ENCODE peak calls at places on chromosomes 11 and 22, in seven cellular contexts. One of them, this sample, is unnamed.

GRCh38 chr11:126526471-126526870 is 171.0 kb downstream of the ST3GAL4 start:
- DNase-seq in cardiac muscle cell: no peak
- DNase-seq in NCI-H1417: no peak
- DNase-seq in germinal center: no peak
- DNase-seq in fibroblast of lung: no peak
- DNase-seq in stimulated activated CD8-positive, alpha-beta memory T cell treated with anti-CD3 and anti-CD28 coated beads, Interleukin-7, amount 100 ng/mL, for 1 hour: no peak
- DNase-seq in activated CD8-positive, alpha-beta T cell treated with anti-CD3 and anti-CD28 coated beads for 36 hours: no peak
- DNase-seq in this sample: no peak

GRCh38 chr11:119509277-119509841 is 86.4 kb upstream of the THY1 start:
- DNase-seq in activated CD8-positive, alpha-beta T cell treated with anti-CD3 and anti-CD28 coated beads for 36 hours: peak
- DNase-seq in fibroblast of lung: peak
- DNase-seq in stimulated activated CD8-positive, alpha-beta memory T cell treated with anti-CD3 and anti-CD28 coated beads, Interleukin-7, amount 100 ng/mL, for 1 hour: no peak
- DNase-seq in NCI-H1417: no peak
- DNase-seq in cardiac muscle cell: peak
- DNase-seq in germinal center: no peak
- DNase-seq in this sample: no peak

GRCh38 chr11:46361283-46362145 is 14.3 kb downstream of the DGKZ start:
- DNase-seq in activated CD8-positive, alpha-beta T cell treated with anti-CD3 and anti-CD28 coated beads for 36 hours: peak
- DNase-seq in germinal center: peak
- DNase-seq in cardiac muscle cell: peak
- DNase-seq in stimulated activated CD8-positive, alpha-beta memory T cell treated with anti-CD3 and anti-CD28 coated beads, Interleukin-7, amount 100 ng/mL, for 1 hour: no peak
- DNase-seq in fibroblast of lung: peak
- DNase-seq in NCI-H1417: peak
- DNase-seq in this sample: no peak

GRCh38 chr22:41146573-41146972 is 54.2 kb downstream of the EP300 start:
- DNase-seq in fibroblast of lung: no peak
- DNase-seq in germinal center: no peak
- DNase-seq in stimulated activated CD8-positive, alpha-beta memory T cell treated with anti-CD3 and anti-CD28 coated beads, Interleukin-7, amount 100 ng/mL, for 1 hour: no peak
- DNase-seq in NCI-H1417: no peak
- DNase-seq in activated CD8-positive, alpha-beta T cell treated with anti-CD3 and anti-CD28 coated beads for 36 hours: no peak
- DNase-seq in cardiac muscle cell: peak
- DNase-seq in this sample: no peak

GRCh38 chr11:44065161-44065571 is 904 bp upstream of the ACCS start:
- DNase-seq in stimulated activated CD8-positive, alpha-beta memory T cell treated with anti-CD3 and anti-CD28 coated beads, Interleukin-7, amount 100 ng/mL, for 1 hour: no peak
- DNase-seq in fibroblast of lung: no peak
- DNase-seq in cardiac muscle cell: no peak
- DNase-seq in activated CD8-positive, alpha-beta T cell treated with anti-CD3 and anti-CD28 coated beads for 36 hours: no peak
- DNase-seq in germinal center: no peak
- DNase-seq in NCI-H1417: peak
- DNase-seq in this sample: no peak

GRCh38 chr11:117199916-117200812 is 994 bp downstream of the TAGLN start:
- DNase-seq in stimulated activated CD8-positive, alpha-beta memory T cell treated with anti-CD3 and anti-CD28 coated beads, Interleukin-7, amount 100 ng/mL, for 1 hour: no peak
- DNase-seq in fibroblast of lung: no peak
- DNase-seq in NCI-H1417: no peak
- DNase-seq in activated CD8-positive, alpha-beta T cell treated with anti-CD3 and anti-CD28 coated beads for 36 hours: no peak
- DNase-seq in cardiac muscle cell: peak
- DNase-seq in germinal center: no peak
- DNase-seq in this sample: no peak

GRCh38 chr11:2213890-2214526 is 42.4 kb upstream of the TH start:
- DNase-seq in cardiac muscle cell: no peak
- DNase-seq in activated CD8-positive, alpha-beta T cell treated with anti-CD3 and anti-CD28 coated beads for 36 hours: no peak
- DNase-seq in fibroblast of lung: no peak
- DNase-seq in stimulated activated CD8-positive, alpha-beta memory T cell treated with anti-CD3 and anti-CD28 coated beads, Interleukin-7, amount 100 ng/mL, for 1 hour: no peak
- DNase-seq in NCI-H1417: no peak
- DNase-seq in germinal center: no peak
- DNase-seq in this sample: no peak

GRCh38 chr22:17172172-17172833 is 13.2 kb upstream of the HDHD5 start:
- DNase-seq in germinal center: no peak
- DNase-seq in activated CD8-positive, alpha-beta T cell treated with anti-CD3 and anti-CD28 coated beads for 36 hours: peak
- DNase-seq in NCI-H1417: no peak
- DNase-seq in fibroblast of lung: no peak
- DNase-seq in cardiac muscle cell: no peak
- DNase-seq in stimulated activated CD8-positive, alpha-beta memory T cell treated with anti-CD3 and anti-CD28 coated beads, Interleukin-7, amount 100 ng/mL, for 1 hour: no peak
- DNase-seq in this sample: no peak

GRCh38 chr11:114128399-114128798 is 68.9 kb downstream of the ZBTB16 start:
- DNase-seq in cardiac muscle cell: no peak
- DNase-seq in NCI-H1417: peak
- DNase-seq in activated CD8-positive, alpha-beta T cell treated with anti-CD3 and anti-CD28 coated beads for 36 hours: no peak
- DNase-seq in stimulated activated CD8-positive, alpha-beta memory T cell treated with anti-CD3 and anti-CD28 coated beads, Interleukin-7, amount 100 ng/mL, for 1 hour: no peak
- DNase-seq in germinal center: no peak
- DNase-seq in fibroblast of lung: no peak
- DNase-seq in this sample: no peak

GRCh38 chr11:62237499-62237898 is 4.5 kb upstream of the SCGB1D2 start:
- DNase-seq in stimulated activated CD8-positive, alpha-beta memory T cell treated with anti-CD3 and anti-CD28 coated beads, Interleukin-7, amount 100 ng/mL, for 1 hour: no peak
- DNase-seq in cardiac muscle cell: no peak
- DNase-seq in germinal center: no peak
- DNase-seq in NCI-H1417: no peak
- DNase-seq in activated CD8-positive, alpha-beta T cell treated with anti-CD3 and anti-CD28 coated beads for 36 hours: no peak
- DNase-seq in fibroblast of lung: no peak
- DNase-seq in this sample: no peak

GRCh38 chr11:77084581-77085191 is 17.9 kb downstream of the CAPN5 start:
- DNase-seq in fibroblast of lung: no peak
- DNase-seq in germinal center: no peak
- DNase-seq in NCI-H1417: no peak
- DNase-seq in stimulated activated CD8-positive, alpha-beta memory T cell treated with anti-CD3 and anti-CD28 coated beads, Interleukin-7, amount 100 ng/mL, for 1 hour: no peak
- DNase-seq in activated CD8-positive, alpha-beta T cell treated with anti-CD3 and anti-CD28 coated beads for 36 hours: no peak
- DNase-seq in cardiac muscle cell: no peak
- DNase-seq in this sample: no peak

GRCh38 chr11:69297926-69298777 is 4.2 kb downstream of the MYEOV start:
- DNase-seq in NCI-H1417: no peak
- DNase-seq in activated CD8-positive, alpha-beta T cell treated with anti-CD3 and anti-CD28 coated beads for 36 hours: peak
- DNase-seq in fibroblast of lung: peak
- DNase-seq in stimulated activated CD8-positive, alpha-beta memory T cell treated with anti-CD3 and anti-CD28 coated beads, Interleukin-7, amount 100 ng/mL, for 1 hour: no peak
- DNase-seq in cardiac muscle cell: peak
- DNase-seq in germinal center: peak
- DNase-seq in this sample: peak

GRCh38 chr11:86302092-86302793 is at the start of gene HIKESHI:
- DNase-seq in activated CD8-positive, alpha-beta T cell treated with anti-CD3 and anti-CD28 coated beads for 36 hours: peak
- DNase-seq in germinal center: peak
- DNase-seq in fibroblast of lung: peak
- DNase-seq in NCI-H1417: peak
- DNase-seq in cardiac muscle cell: peak
- DNase-seq in stimulated activated CD8-positive, alpha-beta memory T cell treated with anti-CD3 and anti-CD28 coated beads, Interleukin-7, amount 100 ng/mL, for 1 hour: peak
- DNase-seq in this sample: peak

GRCh38 chr22:32698926-32699619 is 102.4 kb upstream of the TIMP3 start:
- DNase-seq in cardiac muscle cell: peak
- DNase-seq in fibroblast of lung: no peak
- DNase-seq in germinal center: no peak
- DNase-seq in stimulated activated CD8-positive, alpha-beta memory T cell treated with anti-CD3 and anti-CD28 coated beads, Interleukin-7, amount 100 ng/mL, for 1 hour: no peak
- DNase-seq in NCI-H1417: no peak
- DNase-seq in activated CD8-positive, alpha-beta T cell treated with anti-CD3 and anti-CD28 coated beads for 36 hours: no peak
- DNase-seq in this sample: no peak

GRCh38 chr11:16404781-16405180 is 48.4 kb upstream of the SOX6 start:
- DNase-seq in fibroblast of lung: no peak
- DNase-seq in germinal center: no peak
- DNase-seq in cardiac muscle cell: no peak
- DNase-seq in stimulated activated CD8-positive, alpha-beta memory T cell treated with anti-CD3 and anti-CD28 coated beads, Interleukin-7, amount 100 ng/mL, for 1 hour: no peak
- DNase-seq in activated CD8-positive, alpha-beta T cell treated with anti-CD3 and anti-CD28 coated beads for 36 hours: no peak
- DNase-seq in NCI-H1417: no peak
- DNase-seq in this sample: no peak

GRCh38 chr11:4658629-4659453 is 15.1 kb downstream of the OR51E1 start:
- DNase-seq in germinal center: no peak
- DNase-seq in fibroblast of lung: no peak
- DNase-seq in NCI-H1417: no peak
- DNase-seq in cardiac muscle cell: no peak
- DNase-seq in stimulated activated CD8-positive, alpha-beta memory T cell treated with anti-CD3 and anti-CD28 coated beads, Interleukin-7, amount 100 ng/mL, for 1 hour: no peak
- DNase-seq in activated CD8-positive, alpha-beta T cell treated with anti-CD3 and anti-CD28 coated beads for 36 hours: no peak
- DNase-seq in this sample: no peak

GRCh38 chr11:111429066-111429506 is 50.0 kb upstream of the POU2AF1 start:
- DNase-seq in germinal center: peak
- DNase-seq in stimulated activated CD8-positive, alpha-beta memory T cell treated with anti-CD3 and anti-CD28 coated beads, Interleukin-7, amount 100 ng/mL, for 1 hour: peak
- DNase-seq in activated CD8-positive, alpha-beta T cell treated with anti-CD3 and anti-CD28 coated beads for 36 hours: peak
- DNase-seq in fibroblast of lung: no peak
- DNase-seq in NCI-H1417: peak
- DNase-seq in cardiac muscle cell: peak
- DNase-seq in this sample: no peak

GRCh38 chr11:107849791-107850190 is 8.8 kb downstream of the SLC35F2 start:
- DNase-seq in activated CD8-positive, alpha-beta T cell treated with anti-CD3 and anti-CD28 coated beads for 36 hours: no peak
- DNase-seq in cardiac muscle cell: no peak
- DNase-seq in fibroblast of lung: no peak
- DNase-seq in germinal center: no peak
- DNase-seq in stimulated activated CD8-positive, alpha-beta memory T cell treated with anti-CD3 and anti-CD28 coated beads, Interleukin-7, amount 100 ng/mL, for 1 hour: no peak
- DNase-seq in NCI-H1417: no peak
- DNase-seq in this sample: no peak

GRCh38 chr11:127000291-127000968 is at the start of gene KIRREL3:
- DNase-seq in NCI-H1417: no peak
- DNase-seq in fibroblast of lung: peak
- DNase-seq in stimulated activated CD8-positive, alpha-beta memory T cell treated with anti-CD3 and anti-CD28 coated beads, Interleukin-7, amount 100 ng/mL, for 1 hour: no peak
- DNase-seq in germinal center: no peak
- DNase-seq in cardiac muscle cell: peak
- DNase-seq in activated CD8-positive, alpha-beta T cell treated with anti-CD3 and anti-CD28 coated beads for 36 hours: no peak
- DNase-seq in this sample: no peak

GRCh38 chr22:42399315-42400271 is 32.6 kb downstream of the NFAM1 start:
- DNase-seq in activated CD8-positive, alpha-beta T cell treated with anti-CD3 and anti-CD28 coated beads for 36 hours: peak
- DNase-seq in germinal center: no peak
- DNase-seq in stimulated activated CD8-positive, alpha-beta memory T cell treated with anti-CD3 and anti-CD28 coated beads, Interleukin-7, amount 100 ng/mL, for 1 hour: no peak
- DNase-seq in cardiac muscle cell: peak
- DNase-seq in NCI-H1417: peak
- DNase-seq in fibroblast of lung: no peak
- DNase-seq in this sample: no peak

GRCh38 chr11:68042219-68043028 is 3.6 kb downstream of the TCIRG1 start:
- DNase-seq in stimulated activated CD8-positive, alpha-beta memory T cell treated with anti-CD3 and anti-CD28 coated beads, Interleukin-7, amount 100 ng/mL, for 1 hour: no peak
- DNase-seq in activated CD8-positive, alpha-beta T cell treated with anti-CD3 and anti-CD28 coated beads for 36 hours: no peak
- DNase-seq in cardiac muscle cell: no peak
- DNase-seq in fibroblast of lung: no peak
- DNase-seq in germinal center: no peak
- DNase-seq in NCI-H1417: no peak
- DNase-seq in this sample: no peak

GRCh38 chr11:27902981-27903624 is 202.8 kb upstream of the BDNF start:
- DNase-seq in NCI-H1417: no peak
- DNase-seq in germinal center: no peak
- DNase-seq in cardiac muscle cell: peak
- DNase-seq in fibroblast of lung: peak
- DNase-seq in activated CD8-positive, alpha-beta T cell treated with anti-CD3 and anti-CD28 coated beads for 36 hours: no peak
- DNase-seq in stimulated activated CD8-positive, alpha-beta memory T cell treated with anti-CD3 and anti-CD28 coated beads, Interleukin-7, amount 100 ng/mL, for 1 hour: no peak
- DNase-seq in this sample: no peak

GRCh38 chr11:77211594-77212251 is 83.7 kb downstream of the MYO7A start:
- DNase-seq in cardiac muscle cell: no peak
- DNase-seq in activated CD8-positive, alpha-beta T cell treated with anti-CD3 and anti-CD28 coated beads for 36 hours: no peak
- DNase-seq in stimulated activated CD8-positive, alpha-beta memory T cell treated with anti-CD3 and anti-CD28 coated beads, Interleukin-7, amount 100 ng/mL, for 1 hour: no peak
- DNase-seq in fibroblast of lung: no peak
- DNase-seq in NCI-H1417: no peak
- DNase-seq in germinal center: no peak
- DNase-seq in this sample: no peak

GRCh38 chr22:43331698-43332097 is 11.5 kb downstream of the SCUBE1 start:
- DNase-seq in cardiac muscle cell: no peak
- DNase-seq in fibroblast of lung: no peak
- DNase-seq in activated CD8-positive, alpha-beta T cell treated with anti-CD3 and anti-CD28 coated beads for 36 hours: no peak
- DNase-seq in stimulated activated CD8-positive, alpha-beta memory T cell treated with anti-CD3 and anti-CD28 coated beads, Interleukin-7, amount 100 ng/mL, for 1 hour: no peak
- DNase-seq in NCI-H1417: no peak
- DNase-seq in germinal center: no peak
- DNase-seq in this sample: no peak

GRCh38 chr11:73367482-73368024 is 8.6 kb upstream of the RELT start:
- DNase-seq in cardiac muscle cell: no peak
- DNase-seq in germinal center: peak
- DNase-seq in fibroblast of lung: no peak
- DNase-seq in stimulated activated CD8-positive, alpha-beta memory T cell treated with anti-CD3 and anti-CD28 coated beads, Interleukin-7, amount 100 ng/mL, for 1 hour: no peak
- DNase-seq in activated CD8-positive, alpha-beta T cell treated with anti-CD3 and anti-CD28 coated beads for 36 hours: peak
- DNase-seq in NCI-H1417: no peak
- DNase-seq in this sample: no peak

GRCh38 chr22:23897320-23897719 is 3.1 kb downstream of the MIF start:
- DNase-seq in NCI-H1417: no peak
- DNase-seq in stimulated activated CD8-positive, alpha-beta memory T cell treated with anti-CD3 and anti-CD28 coated beads, Interleukin-7, amount 100 ng/mL, for 1 hour: no peak
- DNase-seq in germinal center: no peak
- DNase-seq in cardiac muscle cell: no peak
- DNase-seq in activated CD8-positive, alpha-beta T cell treated with anti-CD3 and anti-CD28 coated beads for 36 hours: no peak
- DNase-seq in fibroblast of lung: no peak
- DNase-seq in this sample: no peak

GRCh38 chr11:12539570-12539969 is 134.7 kb upstream of the TEAD1 start:
- DNase-seq in fibroblast of lung: peak
- DNase-seq in activated CD8-positive, alpha-beta T cell treated with anti-CD3 and anti-CD28 coated beads for 36 hours: no peak
- DNase-seq in stimulated activated CD8-positive, alpha-beta memory T cell treated with anti-CD3 and anti-CD28 coated beads, Interleukin-7, amount 100 ng/mL, for 1 hour: no peak
- DNase-seq in germinal center: no peak
- DNase-seq in cardiac muscle cell: peak
- DNase-seq in NCI-H1417: no peak
- DNase-seq in this sample: no peak

GRCh38 chr11:105718641-105719040 is 108.8 kb downstream of the GRIA4 start:
- DNase-seq in NCI-H1417: peak
- DNase-seq in germinal center: no peak
- DNase-seq in stimulated activated CD8-positive, alpha-beta memory T cell treated with anti-CD3 and anti-CD28 coated beads, Interleukin-7, amount 100 ng/mL, for 1 hour: no peak
- DNase-seq in cardiac muscle cell: no peak
- DNase-seq in fibroblast of lung: peak
- DNase-seq in activated CD8-positive, alpha-beta T cell treated with anti-CD3 and anti-CD28 coated beads for 36 hours: no peak
- DNase-seq in this sample: no peak

GRCh38 chr11:117781650-117782049 is 15.4 kb downstream of the DSCAML1 start:
- DNase-seq in stimulated activated CD8-positive, alpha-beta memory T cell treated with anti-CD3 and anti-CD28 coated beads, Interleukin-7, amount 100 ng/mL, for 1 hour: no peak
- DNase-seq in cardiac muscle cell: no peak
- DNase-seq in germinal center: no peak
- DNase-seq in NCI-H1417: no peak
- DNase-seq in fibroblast of lung: no peak
- DNase-seq in activated CD8-positive, alpha-beta T cell treated with anti-CD3 and anti-CD28 coated beads for 36 hours: no peak
- DNase-seq in this sample: no peak

GRCh38 chr11:47130541-47130940 is 46.1 kb downstream of the ARFGAP2 start:
- DNase-seq in cardiac muscle cell: no peak
- DNase-seq in activated CD8-positive, alpha-beta T cell treated with anti-CD3 and anti-CD28 coated beads for 36 hours: no peak
- DNase-seq in stimulated activated CD8-positive, alpha-beta memory T cell treated with anti-CD3 and anti-CD28 coated beads, Interleukin-7, amount 100 ng/mL, for 1 hour: no peak
- DNase-seq in fibroblast of lung: no peak
- DNase-seq in germinal center: no peak
- DNase-seq in NCI-H1417: peak
- DNase-seq in this sample: no peak

GRCh38 chr11:95068549-95068948 is 1.8 kb downstream of the SRSF8 start:
- DNase-seq in NCI-H1417: peak
- DNase-seq in germinal center: peak
- DNase-seq in cardiac muscle cell: peak
- DNase-seq in fibroblast of lung: peak
- DNase-seq in activated CD8-positive, alpha-beta T cell treated with anti-CD3 and anti-CD28 coated beads for 36 hours: peak
- DNase-seq in stimulated activated CD8-positive, alpha-beta memory T cell treated with anti-CD3 and anti-CD28 coated beads, Interleukin-7, amount 100 ng/mL, for 1 hour: peak
- DNase-seq in this sample: peak

GRCh38 chr11:134667175-134667500 is 255.1 kb upstream of the B3GAT1 start:
- DNase-seq in activated CD8-positive, alpha-beta T cell treated with anti-CD3 and anti-CD28 coated beads for 36 hours: no peak
- DNase-seq in germinal center: no peak
- DNase-seq in fibroblast of lung: no peak
- DNase-seq in NCI-H1417: no peak
- DNase-seq in cardiac muscle cell: no peak
- DNase-seq in stimulated activated CD8-positive, alpha-beta memory T cell treated with anti-CD3 and anti-CD28 coated beads, Interleukin-7, amount 100 ng/mL, for 1 hour: no peak
- DNase-seq in this sample: no peak

GRCh38 chr11:95322546-95322945 is 91.5 kb upstream of the SESN3 start:
- DNase-seq in NCI-H1417: no peak
- DNase-seq in activated CD8-positive, alpha-beta T cell treated with anti-CD3 and anti-CD28 coated beads for 36 hours: no peak
- DNase-seq in fibroblast of lung: peak
- DNase-seq in germinal center: no peak
- DNase-seq in cardiac muscle cell: peak
- DNase-seq in stimulated activated CD8-positive, alpha-beta memory T cell treated with anti-CD3 and anti-CD28 coated beads, Interleukin-7, amount 100 ng/mL, for 1 hour: no peak
- DNase-seq in this sample: no peak

This sample was measured in esophagus squamous epithelium.